ENCODE peak calls at places on chromosomes 2 and 18, in four cellular contexts. One of them, this sample, is unnamed.

GRCh38 chr18:22488554-22488953 is 70.8 kb upstream of the CTAGE1 start:
- DNase-seq in iris pigment epithelial cell: no peak
- DNase-seq in stimulated activated CD8-positive, alpha-beta memory T cell treated with anti-CD3 and anti-CD28 coated beads, Interleukin-4, amount 100 ng/mL, for 1 hour: no peak
- DNase-seq in H54: no peak
- DNase-seq in this sample: no peak

GRCh38 chr2:182020319-182021055 is 34.8 kb downstream of the PPP1R1C start:
- DNase-seq in iris pigment epithelial cell: peak; percentile 71
- DNase-seq in stimulated activated CD8-positive, alpha-beta memory T cell treated with anti-CD3 and anti-CD28 coated beads, Interleukin-4, amount 100 ng/mL, for 1 hour: no peak
- DNase-seq in H54: peak; percentile 6
- DNase-seq in this sample: no peak

GRCh38 chr2:156435725-156436476 is at the start of gene GPD2:
- DNase-seq in stimulated activated CD8-positive, alpha-beta memory T cell treated with anti-CD3 and anti-CD28 coated beads, Interleukin-4, amount 100 ng/mL, for 1 hour: peak; percentile 25
- DNase-seq in iris pigment epithelial cell: peak; percentile 89
- DNase-seq in H54: peak; percentile 87
- DNase-seq in this sample: peak; percentile 93

GRCh38 chr18:59270689-59271257 is 2.5 kb downstream of the RAX start:
- DNase-seq in H54: no peak
- DNase-seq in stimulated activated CD8-positive, alpha-beta memory T cell treated with anti-CD3 and anti-CD28 coated beads, Interleukin-4, amount 100 ng/mL, for 1 hour: no peak
- DNase-seq in iris pigment epithelial cell: no peak
- DNase-seq in this sample: no peak

GRCh38 chr2:197183355-197183754 is 127.2 kb downstream of the ANKRD44 start:
- DNase-seq in stimulated activated CD8-positive, alpha-beta memory T cell treated with anti-CD3 and anti-CD28 coated beads, Interleukin-4, amount 100 ng/mL, for 1 hour: no peak
- DNase-seq in H54: no peak
- DNase-seq in iris pigment epithelial cell: no peak
- DNase-seq in this sample: no peak

GRCh38 chr2:85243101-85244072 is 84.4 kb downstream of the TGOLN2 start:
- DNase-seq in iris pigment epithelial cell: no peak
- DNase-seq in stimulated activated CD8-positive, alpha-beta memory T cell treated with anti-CD3 and anti-CD28 coated beads, Interleukin-4, amount 100 ng/mL, for 1 hour: no peak
- DNase-seq in H54: peak; percentile 51
- DNase-seq in this sample: peak; percentile 56

GRCh38 chr2:147989809-147990403 is 30.6 kb downstream of the ORC4 start:
- DNase-seq in H54: peak; percentile 6
- DNase-seq in iris pigment epithelial cell: peak; percentile 63
- DNase-seq in stimulated activated CD8-positive, alpha-beta memory T cell treated with anti-CD3 and anti-CD28 coated beads, Interleukin-4, amount 100 ng/mL, for 1 hour: no peak
- DNase-seq in this sample: no peak

GRCh38 chr2:241001413-241002274 is 3.2 kb downstream of the SNED1 start:
- DNase-seq in iris pigment epithelial cell: no peak
- DNase-seq in stimulated activated CD8-positive, alpha-beta memory T cell treated with anti-CD3 and anti-CD28 coated beads, Interleukin-4, amount 100 ng/mL, for 1 hour: no peak
- DNase-seq in H54: no peak
- DNase-seq in this sample: no peak

GRCh38 chr2:176612736-176613135 is 343.5 kb downstream of the MTX2 start:
- DNase-seq in H54: peak; percentile 44
- DNase-seq in stimulated activated CD8-positive, alpha-beta memory T cell treated with anti-CD3 and anti-CD28 coated beads, Interleukin-4, amount 100 ng/mL, for 1 hour: no peak
- DNase-seq in iris pigment epithelial cell: peak; percentile 3
- DNase-seq in this sample: no peak

GRCh38 chr2:20430035-20430434 is 16.8 kb upstream of the RHOB start:
- DNase-seq in stimulated activated CD8-positive, alpha-beta memory T cell treated with anti-CD3 and anti-CD28 coated beads, Interleukin-4, amount 100 ng/mL, for 1 hour: no peak
- DNase-seq in H54: no peak
- DNase-seq in iris pigment epithelial cell: no peak
- DNase-seq in this sample: no peak

GRCh38 chr18:57900906-57901305 is 97.8 kb upstream of the ATP8B1 start:
- DNase-seq in H54: no peak
- DNase-seq in iris pigment epithelial cell: no peak
- DNase-seq in stimulated activated CD8-positive, alpha-beta memory T cell treated with anti-CD3 and anti-CD28 coated beads, Interleukin-4, amount 100 ng/mL, for 1 hour: no peak
- DNase-seq in this sample: no peak

GRCh38 chr2:72778410-72778809 is 47.4 kb downstream of the EXOC6B start:
- DNase-seq in iris pigment epithelial cell: peak; percentile 86
- DNase-seq in H54: no peak
- DNase-seq in stimulated activated CD8-positive, alpha-beta memory T cell treated with anti-CD3 and anti-CD28 coated beads, Interleukin-4, amount 100 ng/mL, for 1 hour: no peak
- DNase-seq in this sample: no peak

GRCh38 chr18:37484893-37485834 is 80.4 kb downstream of the CELF4 start:
- DNase-seq in stimulated activated CD8-positive, alpha-beta memory T cell treated with anti-CD3 and anti-CD28 coated beads, Interleukin-4, amount 100 ng/mL, for 1 hour: no peak
- DNase-seq in iris pigment epithelial cell: peak; percentile 20
- DNase-seq in H54: no peak
- DNase-seq in this sample: no peak

GRCh38 chr2:197804758-197805597 is 585 bp downstream of the PLCL1 start:
- DNase-seq in iris pigment epithelial cell: no peak
- DNase-seq in stimulated activated CD8-positive, alpha-beta memory T cell treated with anti-CD3 and anti-CD28 coated beads, Interleukin-4, amount 100 ng/mL, for 1 hour: no peak
- DNase-seq in H54: no peak
- DNase-seq in this sample: peak; percentile 31

GRCh38 chr2:63488118-63488713 is 100.1 kb downstream of the WDPCP start:
- DNase-seq in H54: no peak
- DNase-seq in iris pigment epithelial cell: peak; percentile 49
- DNase-seq in stimulated activated CD8-positive, alpha-beta memory T cell treated with anti-CD3 and anti-CD28 coated beads, Interleukin-4, amount 100 ng/mL, for 1 hour: no peak
- DNase-seq in this sample: peak; percentile 8

GRCh38 chr2:233468047-233468745 is 98.4 kb downstream of the USP40 start:
- DNase-seq in iris pigment epithelial cell: no peak
- DNase-seq in H54: no peak
- DNase-seq in stimulated activated CD8-positive, alpha-beta memory T cell treated with anti-CD3 and anti-CD28 coated beads, Interleukin-4, amount 100 ng/mL, for 1 hour: no peak
- DNase-seq in this sample: no peak

GRCh38 chr2:214774108-214774507 is 35.4 kb downstream of the BARD1 start:
- DNase-seq in stimulated activated CD8-positive, alpha-beta memory T cell treated with anti-CD3 and anti-CD28 coated beads, Interleukin-4, amount 100 ng/mL, for 1 hour: no peak
- DNase-seq in H54: no peak
- DNase-seq in iris pigment epithelial cell: peak; percentile 72
- DNase-seq in this sample: no peak

GRCh38 chr2:129909648-129910418 is 69.6 kb upstream of the RAB6C start:
- DNase-seq in stimulated activated CD8-positive, alpha-beta memory T cell treated with anti-CD3 and anti-CD28 coated beads, Interleukin-4, amount 100 ng/mL, for 1 hour: no peak
- DNase-seq in H54: no peak
- DNase-seq in iris pigment epithelial cell: no peak
- DNase-seq in this sample: no peak

GRCh38 chr18:65288908-65289307 is 461.9 kb upstream of the CDH7 start:
- DNase-seq in H54: no peak
- DNase-seq in iris pigment epithelial cell: no peak
- DNase-seq in stimulated activated CD8-positive, alpha-beta memory T cell treated with anti-CD3 and anti-CD28 coated beads, Interleukin-4, amount 100 ng/mL, for 1 hour: no peak
- DNase-seq in this sample: no peak

GRCh38 chr2:96811916-96812315 is 4.2 kb upstream of the CNNM3 start:
- DNase-seq in H54: no peak
- DNase-seq in iris pigment epithelial cell: no peak
- DNase-seq in stimulated activated CD8-positive, alpha-beta memory T cell treated with anti-CD3 and anti-CD28 coated beads, Interleukin-4, amount 100 ng/mL, for 1 hour: no peak
- DNase-seq in this sample: no peak

GRCh38 chr2:27871805-27872204 is 18.4 kb downstream of the RBKS start:
- DNase-seq in H54: no peak
- DNase-seq in iris pigment epithelial cell: no peak
- DNase-seq in stimulated activated CD8-positive, alpha-beta memory T cell treated with anti-CD3 and anti-CD28 coated beads, Interleukin-4, amount 100 ng/mL, for 1 hour: no peak
- DNase-seq in this sample: no peak

GRCh38 chr2:54701029-54701428 is 22.4 kb upstream of the EML6 start:
- DNase-seq in iris pigment epithelial cell: peak; percentile 33
- DNase-seq in H54: no peak
- DNase-seq in stimulated activated CD8-positive, alpha-beta memory T cell treated with anti-CD3 and anti-CD28 coated beads, Interleukin-4, amount 100 ng/mL, for 1 hour: no peak
- DNase-seq in this sample: no peak

GRCh38 chr2:10252651-10253050 is 50.1 kb upstream of the HPCAL1 start:
- DNase-seq in iris pigment epithelial cell: no peak
- DNase-seq in H54: no peak
- DNase-seq in stimulated activated CD8-positive, alpha-beta memory T cell treated with anti-CD3 and anti-CD28 coated beads, Interleukin-4, amount 100 ng/mL, for 1 hour: no peak
- DNase-seq in this sample: no peak

GRCh38 chr2:68925298-68925885 is 27.3 kb downstream of the GKN2 start:
- DNase-seq in iris pigment epithelial cell: peak; percentile 52
- DNase-seq in stimulated activated CD8-positive, alpha-beta memory T cell treated with anti-CD3 and anti-CD28 coated beads, Interleukin-4, amount 100 ng/mL, for 1 hour: peak; percentile 21
- DNase-seq in H54: peak; percentile 34
- DNase-seq in this sample: no peak

GRCh38 chr2:27079233-27080139 is 1.1 kb downstream of the EMILIN1 start:
- DNase-seq in H54: no peak
- DNase-seq in stimulated activated CD8-positive, alpha-beta memory T cell treated with anti-CD3 and anti-CD28 coated beads, Interleukin-4, amount 100 ng/mL, for 1 hour: no peak
- DNase-seq in iris pigment epithelial cell: no peak
- DNase-seq in this sample: no peak

GRCh38 chr18:27608742-27609141 is 423.6 kb upstream of the CHST9 start:
- DNase-seq in H54: no peak
- DNase-seq in iris pigment epithelial cell: peak; percentile 14
- DNase-seq in stimulated activated CD8-positive, alpha-beta memory T cell treated with anti-CD3 and anti-CD28 coated beads, Interleukin-4, amount 100 ng/mL, for 1 hour: no peak
- DNase-seq in this sample: no peak

GRCh38 chr2:224847961-224848850 is 132.0 kb upstream of the CCDC195 start:
- DNase-seq in H54: peak; percentile 53
- DNase-seq in iris pigment epithelial cell: peak; percentile 74
- DNase-seq in stimulated activated CD8-positive, alpha-beta memory T cell treated with anti-CD3 and anti-CD28 coated beads, Interleukin-4, amount 100 ng/mL, for 1 hour: no peak
- DNase-seq in this sample: no peak

GRCh38 chr2:233800231-233800630 is 22.1 kb downstream of the MROH2A start:
- DNase-seq in iris pigment epithelial cell: no peak
- DNase-seq in H54: no peak
- DNase-seq in stimulated activated CD8-positive, alpha-beta memory T cell treated with anti-CD3 and anti-CD28 coated beads, Interleukin-4, amount 100 ng/mL, for 1 hour: no peak
- DNase-seq in this sample: no peak

GRCh38 chr2:173373286-173373685 is 18.6 kb downstream of the CDCA7 start:
- DNase-seq in H54: no peak
- DNase-seq in iris pigment epithelial cell: no peak
- DNase-seq in stimulated activated CD8-positive, alpha-beta memory T cell treated with anti-CD3 and anti-CD28 coated beads, Interleukin-4, amount 100 ng/mL, for 1 hour: no peak
- DNase-seq in this sample: no peak

GRCh38 chr2:28387082-28387960 is 5.3 kb upstream of the FOSL2 start:
- DNase-seq in H54: peak; percentile 85
- DNase-seq in stimulated activated CD8-positive, alpha-beta memory T cell treated with anti-CD3 and anti-CD28 coated beads, Interleukin-4, amount 100 ng/mL, for 1 hour: no peak
- DNase-seq in iris pigment epithelial cell: no peak
- DNase-seq in this sample: no peak